ENCODE peak calls at places on chromosomes 4 and X, in four cellular contexts. F is A549, Q is GM12878, V is HepG2. I is an unnamed sample.

GRCh38 chr4:71456841-71457240 is 118.0 kb downstream of the SLC4A4 start:
- DNase-seq in Q (no peak), F (peak), V (peak), I (no peak)

GRCh38 chrX:28843817-28844216 is 256.6 kb downstream of the IL1RAPL1 start:
- DNase-seq in Q (no peak), F (no peak), V (no peak), I (no peak)

GRCh38 chrX:72621163-72621562 is 48.5 kb upstream of the HDAC8 start:
- DNase-seq in F (peak), Q (no peak), V (no peak), I (no peak)

GRCh38 chrX:20313889-20314288 is 47.2 kb upstream of the RPS6KA3 start:
- DNase-seq in Q (no peak), V (no peak), F (no peak), I (no peak)

GRCh38 chr4:48127882-48128394 is 6.1 kb downstream of the TXK start:
- DNase-seq in V (peak), F (peak), Q (peak), I (peak)

GRCh38 chr4:137531951-137532868 is at the start of gene PCDH18:
- DNase-seq in Q (peak), F (no peak), V (no peak), I (no peak)

GRCh38 chr4:90572996-90573395 is 445.8 kb downstream of the CCSER1 start:
- DNase-seq in F (no peak), V (no peak), Q (no peak), I (no peak)

GRCh38 chr4:168708108-168708507 is 211.3 kb downstream of the PALLD start:
- DNase-seq in F (no peak), Q (no peak), V (no peak), I (no peak)

GRCh38 chrX:65668362-65669310 is 1.2 kb downstream of the MSN start:
- DNase-seq in Q (peak), V (no peak), F (peak), I (peak)

GRCh38 chrX:138128025-138128671 is 562.2 kb downstream of the ZIC3 start:
- DNase-seq in F (peak), V (peak), Q (no peak), I (peak)

GRCh38 chr4:55933611-55934010 is 15.1 kb upstream of the CEP135 start:
- DNase-seq in Q (no peak), F (no peak), V (no peak), I (no peak)

GRCh38 chr4:128528793-128529553 is 241.4 kb upstream of the PGRMC2 start:
- DNase-seq in Q (no peak), V (peak), F (peak), I (no peak)

GRCh38 chr4:40550900-40551546 is 78.6 kb downstream of the RBM47 start:
- DNase-seq in V (peak), F (peak), Q (peak), I (peak)

GRCh38 chr4:85489273-85489672 is 14.3 kb downstream of the ARHGAP24 start:
- DNase-seq in Q (no peak), F (peak), V (no peak), I (no peak)

GRCh38 chr4:53060278-53060677 is 198.2 kb downstream of the RASL11B start:
- DNase-seq in F (no peak), Q (no peak), V (no peak), I (no peak)

GRCh38 chrX:633655-634305 is 3.2 kb downstream of the SHOX start:
- DNase-seq in F (no peak), Q (no peak), V (no peak), I (no peak)

GRCh38 chr4:167774646-167775045 is 317.7 kb upstream of the ANXA10 start:
- DNase-seq in Q (no peak), V (no peak), F (no peak), I (no peak)

GRCh38 chr4:28149762-28150161 is 1289.1 kb downstream of the STIM2 start:
- DNase-seq in Q (no peak), V (no peak), F (no peak), I (no peak)

GRCh38 chr4:10171055-10171454 is 54.5 kb upstream of the WDR1 start:
- DNase-seq in V (no peak), Q (no peak), F (no peak), I (peak)

GRCh38 chrX:149161438-149162088 is 343.5 kb downstream of the IDS start:
- DNase-seq in F (no peak), V (no peak), Q (no peak), I (no peak)
- TF ChIP-seq CHD4 in F (no peak), V (no peak), Q (no peak), I (no peak)

GRCh38 chr4:88613417-88613875 is 21.2 kb downstream of the HERC3 start:
- DNase-seq in V (no peak), Q (no peak), F (no peak), I (no peak)

GRCh38 chr4:88614058-88614457 is 21.8 kb downstream of the HERC3 start:
- DNase-seq in F (no peak), V (no peak), Q (no peak), I (no peak)

GRCh38 chr4:88606832-88607231 is 14.6 kb downstream of the HERC3 start:
- DNase-seq in V (no peak), F (no peak), Q (no peak), I (no peak)

GRCh38 chr4:88609387-88609786 is 17.1 kb downstream of the HERC3 start:
- DNase-seq in V (no peak), Q (no peak), F (no peak), I (peak)

GRCh38 chr4:88610771-88611170 is 18.5 kb downstream of the HERC3 start:
- DNase-seq in Q (no peak), F (no peak), V (no peak), I (no peak)
- TF ChIP-seq CHD4 in Q (no peak), F (no peak), V (no peak), I (no peak)

GRCh38 chr4:87855540-87855939 is 22.8 kb downstream of the MEPE start:
- DNase-seq in V (no peak), Q (no peak), F (no peak), I (no peak)

GRCh38 chr4:87851332-87851731 is 18.6 kb downstream of the MEPE start:
- DNase-seq in V (no peak), F (no peak), Q (no peak), I (no peak)

GRCh38 chr4:87853891-87854290 is 21.1 kb downstream of the MEPE start:
- DNase-seq in F (no peak), Q (no peak), V (no peak), I (no peak)

GRCh38 chr4:87851955-87852354 is 19.2 kb downstream of the MEPE start:
- DNase-seq in Q (no peak), F (no peak), V (no peak), I (no peak)

GRCh38 chr4:87853108-87853507 is 20.3 kb downstream of the MEPE start:
- DNase-seq in F (peak), V (peak), Q (no peak), I (no peak)
- TF ChIP-seq CHD4 in F (no peak), V (no peak), Q (no peak), I (no peak)

GRCh38 chr4:42655921-42656735 is 777 bp downstream of the ATP8A1 start:
- DNase-seq in Q (no peak), V (peak), F (no peak), I (no peak)
- TF ChIP-seq CHD4 in Q (no peak), V (no peak), F (no peak), I (no peak)

GRCh38 chr4:8167291-8167690 is 8.7 kb upstream of the ABLIM2 start:
- DNase-seq in F (no peak), Q (no peak), V (no peak), I (no peak)
- TF ChIP-seq CHD4 in F (no peak), Q (no peak), V (no peak), I (no peak)

DNA sequence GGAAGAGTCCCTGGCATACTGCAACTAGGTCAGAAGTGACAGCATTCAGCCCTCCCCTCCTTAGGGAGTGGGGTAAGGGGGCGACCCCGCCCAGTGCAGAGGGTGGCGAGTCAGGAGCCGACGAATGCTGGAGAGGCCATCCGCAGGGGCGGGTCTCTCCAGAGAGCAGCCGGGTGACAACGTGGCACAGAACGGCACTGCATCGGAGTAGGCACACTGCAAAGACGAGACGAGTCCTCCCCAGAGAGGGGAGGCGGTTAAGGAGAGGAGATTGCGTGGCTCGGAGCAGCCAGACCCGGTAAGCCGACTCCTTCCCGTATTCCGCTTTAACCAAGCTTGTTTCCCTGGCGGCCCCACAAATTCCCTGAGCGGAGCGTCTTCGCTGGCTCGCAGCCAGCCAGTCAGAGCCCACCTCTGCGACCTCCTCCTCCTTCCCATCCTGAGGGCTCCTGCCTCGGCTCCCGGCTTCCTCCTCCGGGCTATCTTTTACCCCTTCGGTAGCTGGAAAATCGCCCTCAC is 54.9 kb downstream of the LINC00632 start:
- DNase-seq in V (no peak), Q (no peak), F (peak), I (peak)
- TF ChIP-seq CHD4 in V (no peak), Q (no peak), F (no peak), I (no peak)

I was measured in K562.